ENCODE peak calls at places on chromosome 18, in four cellular contexts. X is Peyer's patch, S is heart left ventricle, C is HepG2. N is an unnamed sample.

GRCh38 chr18:35861367-35862114 is 110.9 kb upstream of the RMP24 start:
- DNase-seq in X (no peak), S (peak), C (no peak), N (no peak)

GRCh38 chr18:75120521-75120920 is 88.4 kb downstream of the PTGR3 start:
- DNase-seq in S (no peak), X (peak), C (no peak), N (no peak)

GRCh38 chr18:9968081-9968848 is 54.4 kb downstream of the VAPA start:
- DNase-seq in S (no peak), C (no peak), X (no peak), N (no peak)

GRCh38 chr18:33666915-33667314 is 88.9 kb downstream of the ASXL3 start:
- DNase-seq in X (no peak), C (no peak), S (no peak), N (no peak)

GRCh38 chr18:42604820-42605219 is 510.7 kb downstream of the RIT2 start:
- DNase-seq in S (no peak), C (no peak), X (no peak), N (no peak)

GRCh38 chr18:2263303-2263702 is 308.0 kb downstream of the METTL4 start:
- DNase-seq in X (no peak), S (no peak), C (no peak), N (no peak)

GRCh38 chr18:44693030-44693784 is 12.5 kb downstream of the SETBP1 start:
- DNase-seq in X (no peak), C (no peak), S (no peak), N (no peak)

GRCh38 chr18:59954241-59954640 is 54.4 kb downstream of the PMAIP1 start:
- DNase-seq in S (no peak), X (no peak), C (no peak), N (no peak)

GRCh38 chr18:53625997-53626599 is 598.4 kb downstream of the MBD2 start:
- DNase-seq in X (no peak), C (no peak), S (no peak), N (no peak)

GRCh38 chr18:830315-830901 is 18.4 kb upstream of the YES1 start:
- DNase-seq in X (no peak), S (peak), C (no peak), N (peak)

GRCh38 chr18:63564576-63564975 is 22.4 kb downstream of the SERPINB12 start:
- DNase-seq in C (no peak), X (no peak), S (no peak), N (no peak)

GRCh38 chr18:40529478-40529877 is 1425.6 kb upstream of the PIK3C3 start:
- DNase-seq in X (no peak), S (no peak), C (peak), N (no peak)

GRCh38 chr18:63213936-63214671 is 105.5 kb downstream of the BCL2 start:
- DNase-seq in C (no peak), S (no peak), X (no peak), N (no peak)

GRCh38 chr18:36352384-36352783 is 54.9 kb downstream of the FHOD3 start:
- DNase-seq in X (no peak), C (no peak), S (no peak), N (peak)

GRCh38 chr18:36255072-36255708 is 42.3 kb upstream of the FHOD3 start:
- DNase-seq in S (no peak), C (peak), X (no peak), N (no peak)

GRCh38 chr18:75044791-75045190 is 164.1 kb downstream of the PTGR3 start:
- DNase-seq in X (no peak), C (no peak), S (no peak), N (no peak)

GRCh38 chr18:57629399-57629798 is 7.8 kb upstream of the NARS1 start:
- DNase-seq in S (no peak), X (no peak), C (no peak), N (no peak)
- H3K4me3 ChIP-seq in S (no peak), X (no peak), C (no peak), N (no peak)

GRCh38 chr18:25089470-25089869 is 262.5 kb downstream of the ZNF521 start:
- DNase-seq in S (no peak), C (no peak), X (no peak), N (no peak)
- H3K27ac ChIP-seq in S (no peak), C (no peak), X (no peak), N (no peak)

DNA sequence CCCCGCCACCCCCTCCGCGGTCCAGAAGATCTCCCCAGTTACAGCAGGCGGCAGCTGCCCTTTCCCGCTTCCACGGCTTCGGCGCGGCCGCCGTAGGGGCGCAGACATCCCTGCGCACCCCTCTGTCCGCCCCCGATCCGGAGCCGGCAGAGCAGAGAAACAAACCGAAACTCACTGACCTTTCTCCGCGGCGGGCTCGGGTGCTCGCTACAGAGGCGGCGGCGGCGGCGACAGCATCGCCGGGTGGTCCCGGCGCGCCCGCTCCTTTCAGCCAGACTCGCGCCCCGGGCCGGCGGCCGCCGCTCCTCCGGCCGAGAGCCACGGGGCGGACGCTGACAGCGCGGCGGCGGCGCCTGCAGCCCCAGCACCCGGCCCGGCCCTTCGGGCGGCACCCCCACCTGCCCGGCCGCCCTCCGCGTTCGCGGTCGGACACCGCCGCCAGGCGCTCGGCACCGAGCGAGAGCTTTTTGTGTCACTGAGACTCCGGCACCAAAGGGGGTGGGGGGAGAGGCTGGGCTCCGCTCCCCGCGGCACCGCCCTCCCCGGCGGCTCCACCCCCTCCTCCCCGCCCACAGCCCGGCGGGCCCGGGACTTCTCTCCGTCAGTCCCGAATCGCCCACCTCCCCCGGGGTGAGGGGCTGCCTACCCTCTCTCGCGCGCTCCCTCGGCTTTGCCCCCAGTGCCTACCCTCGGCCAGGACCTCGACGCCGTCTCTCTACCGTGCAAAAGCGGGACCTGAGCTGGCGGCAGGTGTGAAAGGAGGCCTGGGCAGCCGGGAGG is 1.4 kb upstream of the RNF152 start:
- DNase-seq in S (peak), X (peak), C (peak), N (peak)
- TF ChIP-seq POLR2A in S (no peak), X (peak), C (no peak), N (peak)

DNA sequence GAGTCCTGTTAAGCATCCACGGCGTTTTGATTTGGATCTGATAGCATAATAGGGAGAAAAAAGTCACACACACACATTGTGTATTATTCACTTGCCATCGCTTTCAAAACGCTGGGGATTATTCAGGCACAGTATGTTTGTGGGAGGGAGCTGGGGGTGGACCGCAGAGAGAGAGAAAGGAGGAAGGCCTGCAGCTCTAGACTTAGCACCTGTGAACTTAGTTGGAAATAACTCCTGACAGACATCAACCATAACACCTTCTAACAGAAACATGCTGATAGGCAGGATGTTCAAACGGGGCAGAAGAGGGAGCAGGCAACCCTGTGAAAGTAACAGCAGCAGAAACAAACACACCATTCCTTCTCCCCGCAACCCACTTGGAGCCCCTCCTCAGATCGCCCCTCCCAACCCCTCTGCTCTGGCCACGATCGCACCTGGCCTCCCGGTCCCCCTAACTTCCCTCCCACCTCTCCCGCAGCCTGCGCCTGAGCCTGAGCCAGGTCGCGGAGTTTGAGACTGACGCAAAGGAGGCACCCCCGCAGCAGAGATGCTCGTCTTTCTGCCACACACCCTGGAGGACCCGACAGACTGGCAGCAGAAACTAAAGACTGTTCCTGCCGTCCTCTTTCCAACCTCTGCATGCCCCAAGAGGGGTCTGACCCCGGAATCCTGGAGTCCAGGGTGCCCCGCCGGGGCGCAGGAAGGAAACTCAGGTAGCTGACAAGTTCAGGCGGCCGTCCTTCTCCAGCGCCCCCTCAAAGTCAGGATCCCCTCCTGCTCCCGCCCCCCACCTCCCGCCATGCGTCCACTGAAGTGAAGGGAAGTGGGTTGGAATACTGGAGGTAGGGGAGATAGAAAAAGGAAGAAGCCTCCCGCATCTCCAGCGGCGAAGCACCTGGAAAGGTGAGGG is 738 bp downstream of the CHST9 start:
- DNase-seq in X (no peak), S (no peak), C (no peak), N (no peak)
- H3K4me3 ChIP-seq in X (no peak), S (peak), C (peak), N (no peak)

GRCh38 chr18:3528251-3528650 is 78.3 kb downstream of the TGIF1 start:
- DNase-seq in S (no peak), X (no peak), C (no peak), N (peak)
- H3K27ac ChIP-seq in S (no peak), X (no peak), C (no peak), N (no peak)

GRCh38 chr18:76565238-76566173 is 70.5 kb upstream of the ZNF516 start:
- DNase-seq in S (peak), X (peak), C (peak), N (peak)
- TF ChIP-seq POLR2A in S (no peak), X (no peak), C (no peak), N (peak)

N was measured in adrenal gland.